ENCODE peak calls at places on chromosomes 5 and 9, in five cellular contexts. One of them, this sample, is unnamed.

GRCh38 chr9:121735065-121735791 is 83.8 kb downstream of the DAB2IP start:
- DNase-seq in AG09319: peak
- DNase-seq in cardiac fibroblast: peak
- DNase-seq in A549: peak
- DNase-seq in WTC11: peak
- DNase-seq in this sample: peak

GRCh38 chr9:137310190-137311052 is 8.3 kb upstream of the NRARP start:
- DNase-seq in AG09319: no peak
- DNase-seq in cardiac fibroblast: no peak
- DNase-seq in A549: peak
- DNase-seq in WTC11: no peak
- DNase-seq in this sample: peak

GRCh38 chr9:129737479-129738269 is 15.2 kb downstream of the PTGES start:
- DNase-seq in AG09319: peak
- DNase-seq in cardiac fibroblast: peak
- DNase-seq in A549: peak
- DNase-seq in WTC11: peak
- DNase-seq in this sample: peak

GRCh38 chr9:16461231-16461840 is 409.1 kb downstream of the BNC2 start:
- DNase-seq in AG09319: no peak
- DNase-seq in cardiac fibroblast: no peak
- DNase-seq in A549: no peak
- DNase-seq in WTC11: peak
- DNase-seq in this sample: no peak

GRCh38 chr5:7805379-7805778 is 45.6 kb downstream of the CFAP90 start:
- DNase-seq in AG09319: no peak
- DNase-seq in cardiac fibroblast: no peak
- DNase-seq in A549: no peak
- DNase-seq in WTC11: no peak
- DNase-seq in this sample: no peak

GRCh38 chr5:34511915-34512314 is 144.2 kb upstream of the RAI14 start:
- DNase-seq in AG09319: no peak
- DNase-seq in cardiac fibroblast: peak
- DNase-seq in A549: no peak
- DNase-seq in WTC11: no peak
- DNase-seq in this sample: no peak

GRCh38 chr9:7103382-7104170 is 345.8 kb downstream of the KDM4C start:
- DNase-seq in AG09319: no peak
- DNase-seq in cardiac fibroblast: peak
- DNase-seq in A549: peak
- DNase-seq in WTC11: no peak
- DNase-seq in this sample: no peak

GRCh38 chr5:137761020-137761516 is 6.9 kb upstream of the HNRNPA0 start:
- DNase-seq in AG09319: no peak
- DNase-seq in cardiac fibroblast: no peak
- DNase-seq in A549: peak
- DNase-seq in WTC11: no peak
- DNase-seq in this sample: no peak

GRCh38 chr5:10668697-10669096 is 92.3 kb downstream of the DAP start:
- DNase-seq in AG09319: no peak
- DNase-seq in cardiac fibroblast: no peak
- DNase-seq in A549: no peak
- DNase-seq in WTC11: no peak
- DNase-seq in this sample: no peak

GRCh38 chr5:150640311-150641005 is at the start of gene SYNPO:
- DNase-seq in AG09319: peak
- DNase-seq in cardiac fibroblast: peak
- DNase-seq in A549: peak
- DNase-seq in WTC11: no peak
- DNase-seq in this sample: no peak

GRCh38 chr9:107488400-107489143 is 997 bp downstream of the KLF4 start:
- DNase-seq in AG09319: no peak
- DNase-seq in cardiac fibroblast: peak
- DNase-seq in A549: peak
- DNase-seq in WTC11: peak
- DNase-seq in this sample: peak

GRCh38 chr5:126754609-126755008 is 22.3 kb upstream of the LMNB1 start:
- DNase-seq in AG09319: no peak
- DNase-seq in cardiac fibroblast: no peak
- DNase-seq in A549: no peak
- DNase-seq in WTC11: no peak
- DNase-seq in this sample: no peak

GRCh38 chr9:135592331-135592590 is 30.7 kb downstream of the PAEP start:
- DNase-seq in AG09319: no peak
- DNase-seq in cardiac fibroblast: no peak
- DNase-seq in A549: no peak
- DNase-seq in WTC11: no peak
- DNase-seq in this sample: no peak

GRCh38 chr9:32551491-32552049 is 557 bp upstream of the SMIM27 start:
- DNase-seq in AG09319: no peak
- DNase-seq in cardiac fibroblast: peak
- DNase-seq in A549: peak
- DNase-seq in WTC11: no peak
- DNase-seq in this sample: peak

GRCh38 chr5:110525762-110526161 is 200.7 kb downstream of the TMEM232 start:
- DNase-seq in AG09319: no peak
- DNase-seq in cardiac fibroblast: no peak
- DNase-seq in A549: no peak
- DNase-seq in WTC11: no peak
- DNase-seq in this sample: no peak

GRCh38 chr9:110752766-110753165 is 84.2 kb downstream of the MUSK start:
- DNase-seq in AG09319: peak
- DNase-seq in cardiac fibroblast: peak
- DNase-seq in A549: peak
- DNase-seq in WTC11: no peak
- DNase-seq in this sample: no peak

GRCh38 chr5:13866792-13867191 is 77.7 kb downstream of the DNAH5 start:
- DNase-seq in AG09319: peak
- DNase-seq in cardiac fibroblast: peak
- DNase-seq in A549: peak
- DNase-seq in WTC11: peak
- DNase-seq in this sample: peak

GRCh38 chr9:89359018-89359417 is 40.7 kb downstream of the SECISBP2 start:
- DNase-seq in AG09319: no peak
- DNase-seq in cardiac fibroblast: no peak
- DNase-seq in A549: no peak
- DNase-seq in WTC11: no peak
- DNase-seq in this sample: peak

GRCh38 chr9:98707158-98708102 is 1.3 kb downstream of the GABBR2 start:
- DNase-seq in AG09319: peak
- DNase-seq in cardiac fibroblast: peak
- DNase-seq in A549: peak
- DNase-seq in WTC11: peak
- DNase-seq in this sample: peak

GRCh38 chr9:110455860-110456259 is 118.2 kb upstream of the TXNDC8 start:
- DNase-seq in AG09319: no peak
- DNase-seq in cardiac fibroblast: no peak
- DNase-seq in A549: no peak
- DNase-seq in WTC11: no peak
- DNase-seq in this sample: no peak

GRCh38 chr5:58794875-58795274 is 212.0 kb downstream of the RAB3C start:
- DNase-seq in AG09319: no peak
- DNase-seq in cardiac fibroblast: no peak
- DNase-seq in A549: no peak
- DNase-seq in WTC11: no peak
- DNase-seq in this sample: no peak

GRCh38 chr9:127361561-127361960 is 35.4 kb upstream of the SLC2A8 start:
- DNase-seq in AG09319: no peak
- DNase-seq in cardiac fibroblast: no peak
- DNase-seq in A549: no peak
- DNase-seq in WTC11: no peak
- DNase-seq in this sample: no peak